ENCODE peak calls at places on chromosome 22, in four cellular contexts. H is HFFc6, V is pons, X is NCI-H2227 treated with DMSO at 0.1 percent for 48 hours. W is an unnamed sample.
A peak's percentile ranks its signal among the peaks of the same experiment; 100 is the strongest.

GRCh38 chr22:29308791-29309262 is 2.4 kb downstream of the GAS2L1 start:
- DNase-seq in V (no peak), X (no peak), H (no peak), W (no peak)

GRCh38 chr22:29352778-29353177 is 35.6 kb downstream of the AP1B1 start:
- DNase-seq in H (no peak), V (peak; percentile 81), X (no peak), W (no peak)

GRCh38 chr22:36765131-36765942 is 10.6 kb downstream of the IFT27 start:
- DNase-seq in V (no peak), H (no peak), X (no peak), W (no peak)

GRCh38 chr22:39244496-39245129 is at the start of gene PDGFB:
- DNase-seq in H (no peak), V (peak; percentile 46), X (no peak), W (no peak)

GRCh38 chr22:39947488-39948216 is 12.5 kb upstream of the TMA7B start:
- DNase-seq in V (no peak), X (no peak), H (no peak), W (no peak)

GRCh38 chr22:48897638-48897954 is 930.1 kb downstream of the BRD1 start:
- DNase-seq in H (no peak), V (no peak), X (no peak), W (no peak)

GRCh38 chr22:36986242-36986821 is 32.9 kb downstream of the TST start:
- DNase-seq in V (no peak), H (no peak), X (no peak), W (no peak)

GRCh38 chr22:46355369-46355995 is 20.0 kb downstream of the TRMU start:
- DNase-seq in X (peak; percentile 24), H (peak; percentile 24), V (peak; percentile 28), W (no peak)

GRCh38 chr22:37158963-37159290 is 9.2 kb upstream of the IL2RB start:
- DNase-seq in V (no peak), X (no peak), H (no peak), W (no peak)

GRCh38 chr22:30927806-30928205 is 40.8 kb downstream of the MORC2 start:
- DNase-seq in H (no peak), V (no peak), X (no peak), W (no peak)

GRCh38 chr22:19094393-19094997 is 27.7 kb downstream of the DGCR2 start:
- DNase-seq in X (no peak), H (no peak), V (no peak), W (no peak)

GRCh38 chr22:44311855-44312170 is 938 bp downstream of the SHISAL1 start:
- DNase-seq in H (peak; percentile 61), X (no peak), V (no peak), W (no peak)

GRCh38 chr22:44542561-44543222 is 44.7 kb upstream of the RTL6 start:
- DNase-seq in H (no peak), X (no peak), V (no peak), W (no peak)

GRCh38 chr22:39317084-39317755 is 2.2 kb downstream of the RPL3 start:
- DNase-seq in V (no peak), X (no peak), H (no peak), W (no peak)

GRCh38 chr22:19874307-19875060 is 19.8 kb upstream of the GNB1L start:
- DNase-seq in V (no peak), H (no peak), X (peak; percentile 40), W (no peak)

GRCh38 chr22:38832005-38832978 is 11.5 kb downstream of the NPTXR start:
- DNase-seq in X (no peak), V (peak; percentile 20), H (no peak), W (no peak)

GRCh38 chr22:34808618-34809017 is 257.3 kb upstream of the ISX start:
- DNase-seq in X (no peak), H (no peak), V (no peak), W (no peak)

GRCh38 chr22:29715240-29715639 is 4.6 kb upstream of the CABP7 start:
- DNase-seq in V (no peak), X (no peak), H (no peak), W (no peak)

W was measured in iPS DF 6.9.